ENCODE peak calls at places on chromosomes 4 and X, in seven cellular contexts. One of them, this sample, is unnamed.

GRCh38 chr4:53592128-53592527 is 842 bp upstream of the LNX1 start:
- DNase-seq in SK-N-SH: no peak
- DNase-seq in HCT116: no peak
- DNase-seq in GM12878: no peak
- DNase-seq in K562: peak
- DNase-seq in HepG2: no peak
- DNase-seq in H1: no peak
- DNase-seq in this sample: peak

GRCh38 chr4:89254847-89255246 is 52.8 kb downstream of the GPRIN3 start:
- DNase-seq in SK-N-SH: peak
- DNase-seq in HepG2: peak
- DNase-seq in GM12878: no peak
- DNase-seq in H1: no peak
- DNase-seq in K562: peak
- DNase-seq in HCT116: peak
- DNase-seq in this sample: peak

GRCh38 chrX:40373641-40374040 is 207.1 kb upstream of the ATP6AP2 start:
- DNase-seq in HCT116: no peak
- DNase-seq in K562: no peak
- DNase-seq in SK-N-SH: no peak
- DNase-seq in HepG2: no peak
- DNase-seq in GM12878: no peak
- DNase-seq in H1: no peak
- DNase-seq in this sample: no peak

GRCh38 chr4:129014566-129015509 is 78.5 kb downstream of the SCLT1 start:
- DNase-seq in SK-N-SH: no peak
- DNase-seq in HCT116: no peak
- DNase-seq in GM12878: no peak
- DNase-seq in HepG2: no peak
- DNase-seq in K562: no peak
- DNase-seq in H1: no peak
- DNase-seq in this sample: no peak

GRCh38 chr4:105966046-105966445 is 70.8 kb downstream of the NPNT start:
- DNase-seq in K562: no peak
- DNase-seq in HCT116: no peak
- DNase-seq in HepG2: no peak
- DNase-seq in GM12878: no peak
- DNase-seq in SK-N-SH: no peak
- DNase-seq in H1: no peak
- DNase-seq in this sample: peak

GRCh38 chrX:125005863-125006262 is 313.8 kb upstream of the TEX13C start:
- DNase-seq in HCT116: no peak
- DNase-seq in SK-N-SH: no peak
- DNase-seq in K562: no peak
- DNase-seq in GM12878: no peak
- DNase-seq in HepG2: no peak
- DNase-seq in H1: no peak
- DNase-seq in this sample: no peak

GRCh38 chr4:110268352-110268751 is 69.9 kb upstream of the ELOVL6 start:
- DNase-seq in HCT116: no peak
- DNase-seq in H1: no peak
- DNase-seq in HepG2: no peak
- DNase-seq in K562: no peak
- DNase-seq in GM12878: no peak
- DNase-seq in SK-N-SH: no peak
- DNase-seq in this sample: no peak

GRCh38 chr4:654871-655734 is 19.0 kb downstream of the ATP5ME start:
- DNase-seq in SK-N-SH: no peak
- DNase-seq in H1: no peak
- DNase-seq in HCT116: no peak
- DNase-seq in K562: no peak
- DNase-seq in GM12878: no peak
- DNase-seq in HepG2: no peak
- DNase-seq in this sample: no peak

GRCh38 chrX:9324676-9325075 is 140.2 kb upstream of the TBL1X start:
- DNase-seq in K562: no peak
- DNase-seq in HepG2: no peak
- DNase-seq in H1: no peak
- DNase-seq in SK-N-SH: no peak
- DNase-seq in HCT116: no peak
- DNase-seq in GM12878: no peak
- DNase-seq in this sample: no peak

GRCh38 chr4:154615211-154615610 is 2.8 kb upstream of the FGG start:
- DNase-seq in SK-N-SH: no peak
- DNase-seq in GM12878: no peak
- DNase-seq in HCT116: no peak
- DNase-seq in H1: no peak
- DNase-seq in K562: no peak
- DNase-seq in HepG2: no peak
- DNase-seq in this sample: no peak

GRCh38 chr4:16269742-16270522 is 43.7 kb upstream of the TAPT1 start:
- DNase-seq in SK-N-SH: no peak
- DNase-seq in HCT116: no peak
- DNase-seq in H1: no peak
- DNase-seq in K562: no peak
- DNase-seq in HepG2: no peak
- DNase-seq in GM12878: no peak
- DNase-seq in this sample: no peak

GRCh38 chr4:105952596-105952995 is 57.3 kb downstream of the NPNT start:
- DNase-seq in HepG2: no peak
- DNase-seq in GM12878: no peak
- DNase-seq in SK-N-SH: no peak
- DNase-seq in K562: no peak
- DNase-seq in H1: no peak
- DNase-seq in HCT116: no peak
- DNase-seq in this sample: no peak

GRCh38 chr4:145132521-145133098 is 34.5 kb downstream of the ABCE1 start:
- DNase-seq in H1: no peak
- DNase-seq in HCT116: no peak
- DNase-seq in GM12878: peak
- DNase-seq in K562: peak
- DNase-seq in HepG2: no peak
- DNase-seq in SK-N-SH: no peak
- DNase-seq in this sample: no peak

GRCh38 chr4:80322716-80323115 is 12.8 kb upstream of the CFAP299 start:
- DNase-seq in GM12878: no peak
- DNase-seq in H1: no peak
- DNase-seq in HCT116: no peak
- DNase-seq in K562: peak
- DNase-seq in SK-N-SH: no peak
- DNase-seq in HepG2: no peak
- DNase-seq in this sample: peak

GRCh38 chrX:37686979-37687378 is 1.4 kb downstream of the XK start:
- DNase-seq in K562: no peak
- DNase-seq in HCT116: no peak
- DNase-seq in GM12878: no peak
- DNase-seq in SK-N-SH: no peak
- DNase-seq in HepG2: no peak
- DNase-seq in H1: no peak
- DNase-seq in this sample: no peak

GRCh38 chr4:134762053-134762452 is 560.5 kb upstream of the PABPC4L start:
- DNase-seq in GM12878: no peak
- DNase-seq in HepG2: peak
- DNase-seq in SK-N-SH: peak
- DNase-seq in K562: peak
- DNase-seq in H1: no peak
- DNase-seq in HCT116: no peak
- DNase-seq in this sample: no peak

GRCh38 chrX:41475611-41476241 is 28.6 kb downstream of the NYX start:
- DNase-seq in HepG2: peak
- DNase-seq in SK-N-SH: no peak
- DNase-seq in GM12878: no peak
- DNase-seq in K562: no peak
- DNase-seq in H1: no peak
- DNase-seq in HCT116: no peak
- DNase-seq in this sample: no peak

GRCh38 chrX:109732319-109732779 is 708 bp downstream of the ACSL4 start:
- DNase-seq in HCT116: no peak
- DNase-seq in HepG2: no peak
- DNase-seq in SK-N-SH: peak
- DNase-seq in H1: no peak
- DNase-seq in K562: peak
- DNase-seq in GM12878: no peak
- DNase-seq in this sample: no peak

GRCh38 chr4:95450294-95450693 is 98.5 kb downstream of the UNC5C start:
- DNase-seq in HepG2: no peak
- DNase-seq in K562: no peak
- DNase-seq in GM12878: no peak
- DNase-seq in SK-N-SH: no peak
- DNase-seq in H1: no peak
- DNase-seq in HCT116: no peak
- DNase-seq in this sample: no peak

GRCh38 chr4:26289421-26289820 is 31.4 kb upstream of the RBPJ start:
- DNase-seq in H1: no peak
- DNase-seq in HCT116: no peak
- DNase-seq in K562: no peak
- DNase-seq in HepG2: no peak
- DNase-seq in SK-N-SH: no peak
- DNase-seq in GM12878: no peak
- DNase-seq in this sample: no peak

GRCh38 chr4:10104211-10104990 is 12.2 kb downstream of the WDR1 start:
- DNase-seq in SK-N-SH: no peak
- DNase-seq in K562: no peak
- DNase-seq in GM12878: no peak
- DNase-seq in HCT116: no peak
- DNase-seq in H1: no peak
- DNase-seq in HepG2: no peak
- DNase-seq in this sample: no peak

DNA sequence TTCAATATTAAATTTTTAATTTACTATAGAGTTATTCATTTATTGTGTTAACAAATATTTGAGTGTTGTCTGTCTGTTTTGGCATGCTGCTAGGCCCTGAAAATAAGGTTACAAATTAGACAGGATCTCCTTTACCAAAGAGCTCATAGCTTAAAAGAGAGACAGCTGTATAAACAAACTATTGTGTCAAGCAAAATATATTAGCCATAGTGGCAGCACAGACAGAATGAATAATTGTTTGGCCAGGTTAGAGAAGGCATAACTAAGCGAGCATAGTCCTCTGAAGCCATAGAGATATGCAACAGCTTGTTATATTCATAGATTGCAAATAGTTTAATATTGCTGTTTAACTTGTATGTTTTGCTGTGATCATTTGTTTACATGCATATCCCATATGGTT is 66.7 kb upstream of the NDUFC1 start:
- DNase-seq in HCT116: no peak
- DNase-seq in SK-N-SH: no peak
- DNase-seq in K562: no peak
- DNase-seq in HepG2: no peak
- DNase-seq in GM12878: no peak
- DNase-seq in H1: no peak
- DNase-seq in this sample: no peak
- TF ChIP-seq JUND in HCT116: no peak
- TF ChIP-seq JUND in SK-N-SH: no peak
- TF ChIP-seq JUND in K562: no peak
- TF ChIP-seq JUND in HepG2: no peak
- TF ChIP-seq JUND in GM12878: no peak
- TF ChIP-seq JUND in H1: no peak
- TF ChIP-seq JUND in this sample: no peak

DNA sequence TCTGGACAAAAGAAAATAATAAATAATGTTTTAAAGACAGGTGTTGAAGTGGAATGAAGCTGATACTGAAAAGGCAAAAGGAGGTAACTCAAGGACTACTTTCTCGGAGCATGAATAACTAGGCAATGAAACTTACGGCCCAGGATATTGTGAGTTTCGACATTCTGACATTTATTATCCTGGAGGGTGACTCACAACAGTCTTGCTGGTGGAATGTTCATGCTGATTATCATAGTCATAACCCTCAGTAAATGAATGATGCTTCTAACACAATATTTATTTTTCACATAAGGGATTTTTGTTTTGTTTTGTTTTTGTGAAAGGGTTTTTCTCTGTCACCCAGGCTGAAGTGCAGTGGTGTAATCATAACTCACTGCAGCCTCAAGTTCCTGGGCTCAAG is 147.0 kb upstream of the HPGD start:
- DNase-seq in K562: peak
- DNase-seq in HCT116: no peak
- DNase-seq in SK-N-SH: no peak
- DNase-seq in HepG2: no peak
- DNase-seq in H1: no peak
- DNase-seq in GM12878: no peak
- DNase-seq in this sample: no peak
- TF ChIP-seq JUND in K562: peak
- TF ChIP-seq JUND in HCT116: no peak
- TF ChIP-seq JUND in SK-N-SH: peak
- TF ChIP-seq JUND in HepG2: no peak
- TF ChIP-seq JUND in H1: no peak
- TF ChIP-seq JUND in GM12878: no peak
- TF ChIP-seq JUND in this sample: no peak

GRCh38 chr4:138236035-138236434 is 6.1 kb downstream of the SLC7A11 start:
- DNase-seq in HCT116: no peak
- DNase-seq in HepG2: no peak
- DNase-seq in GM12878: no peak
- DNase-seq in K562: no peak
- DNase-seq in SK-N-SH: no peak
- DNase-seq in H1: no peak
- DNase-seq in this sample: no peak

GRCh38 chr4:138233313-138233712 is 8.8 kb downstream of the SLC7A11 start:
- DNase-seq in HCT116: no peak
- DNase-seq in K562: no peak
- DNase-seq in HepG2: no peak
- DNase-seq in H1: no peak
- DNase-seq in GM12878: no peak
- DNase-seq in SK-N-SH: no peak
- DNase-seq in this sample: no peak

GRCh38 chr4:138232364-138232763 is 9.8 kb downstream of the SLC7A11 start:
- DNase-seq in H1: no peak
- DNase-seq in K562: no peak
- DNase-seq in HCT116: no peak
- DNase-seq in SK-N-SH: no peak
- DNase-seq in HepG2: no peak
- DNase-seq in GM12878: no peak
- DNase-seq in this sample: no peak

GRCh38 chr4:138234254-138234653 is 7.9 kb downstream of the SLC7A11 start:
- DNase-seq in GM12878: no peak
- DNase-seq in K562: no peak
- DNase-seq in HCT116: no peak
- DNase-seq in H1: no peak
- DNase-seq in HepG2: no peak
- DNase-seq in SK-N-SH: no peak
- DNase-seq in this sample: no peak

GRCh38 chr4:138235419-138235952 is 6.7 kb downstream of the SLC7A11 start:
- DNase-seq in K562: peak
- DNase-seq in HCT116: peak
- DNase-seq in HepG2: no peak
- DNase-seq in SK-N-SH: peak
- DNase-seq in H1: no peak
- DNase-seq in GM12878: no peak
- DNase-seq in this sample: no peak
- TF ChIP-seq JUND in K562: peak
- TF ChIP-seq JUND in HCT116: no peak
- TF ChIP-seq JUND in HepG2: no peak
- TF ChIP-seq JUND in SK-N-SH: peak
- TF ChIP-seq JUND in H1: no peak
- TF ChIP-seq JUND in GM12878: no peak
- TF ChIP-seq JUND in this sample: no peak

DNA sequence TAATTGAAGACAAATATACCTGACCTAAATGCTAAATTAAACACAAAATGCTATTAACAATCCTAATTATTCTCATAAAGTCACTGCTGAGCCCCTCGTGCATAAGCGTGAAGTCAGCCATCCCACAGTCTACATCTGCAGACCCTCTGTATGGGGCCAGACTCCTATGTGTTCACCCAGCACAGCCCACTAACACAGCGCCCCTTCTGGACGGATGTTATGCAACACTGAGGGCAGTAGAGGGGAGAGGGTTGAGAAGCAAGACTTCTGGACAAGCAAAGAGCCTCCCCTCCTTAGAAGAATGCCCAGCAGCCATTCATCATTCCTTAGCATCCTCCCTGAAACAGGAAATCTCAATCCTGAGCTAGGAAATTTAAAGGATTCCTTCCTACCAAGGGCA is 7.9 kb downstream of the TRPC3 start:
- DNase-seq in K562: peak
- DNase-seq in GM12878: no peak
- DNase-seq in HCT116: no peak
- DNase-seq in SK-N-SH: peak
- DNase-seq in H1: no peak
- DNase-seq in HepG2: peak
- DNase-seq in this sample: no peak
- TF ChIP-seq JUND in K562: no peak
- TF ChIP-seq JUND in GM12878: no peak
- TF ChIP-seq JUND in HCT116: no peak
- TF ChIP-seq JUND in SK-N-SH: no peak
- TF ChIP-seq JUND in H1: no peak
- TF ChIP-seq JUND in HepG2: no peak
- TF ChIP-seq JUND in this sample: no peak